ENCODE peak calls at places on chromosomes 2 and 18, in nine cellular contexts. One of them, this sample, is unnamed.

GRCh38 chr18:37741012-37741586 is 175.5 kb upstream of the CELF4 start:
- DNase-seq in left lobe of liver: no peak
- DNase-seq in Kasumi-1: no peak
- DNase-seq in T-helper 9 cell: no peak
- DNase-seq in A549: no peak
- DNase-seq in astrocyte: no peak
- DNase-seq in NCI-H460: no peak
- DNase-seq in NCI-H446: no peak
- DNase-seq in GM13977: no peak
- DNase-seq in this sample: no peak

GRCh38 chr2:45020439-45020838 is 11.2 kb upstream of the SIX2 start:
- DNase-seq in left lobe of liver: no peak
- DNase-seq in Kasumi-1: no peak
- DNase-seq in T-helper 9 cell: no peak
- DNase-seq in A549: no peak
- DNase-seq in astrocyte: no peak
- DNase-seq in NCI-H460: no peak
- DNase-seq in NCI-H446: no peak
- DNase-seq in GM13977: no peak
- DNase-seq in this sample: no peak

GRCh38 chr2:241582328-241582727 is 23.8 kb downstream of the BOK start:
- DNase-seq in left lobe of liver: no peak
- DNase-seq in Kasumi-1: no peak
- DNase-seq in T-helper 9 cell: no peak
- DNase-seq in A549: no peak
- DNase-seq in astrocyte: no peak
- DNase-seq in NCI-H460: no peak
- DNase-seq in NCI-H446: no peak
- DNase-seq in GM13977: no peak
- DNase-seq in this sample: no peak

GRCh38 chr2:39719317-39719716 is 53.6 kb downstream of the TMEM178A start:
- DNase-seq in left lobe of liver: no peak
- DNase-seq in Kasumi-1: no peak
- DNase-seq in T-helper 9 cell: no peak
- DNase-seq in A549: no peak
- DNase-seq in astrocyte: no peak
- DNase-seq in NCI-H460: no peak
- DNase-seq in NCI-H446: peak
- DNase-seq in GM13977: no peak
- DNase-seq in this sample: no peak

GRCh38 chr2:239564587-239564986 is 163.8 kb upstream of the HDAC4 start:
- DNase-seq in left lobe of liver: no peak
- DNase-seq in Kasumi-1: no peak
- DNase-seq in T-helper 9 cell: no peak
- DNase-seq in A549: no peak
- DNase-seq in astrocyte: no peak
- DNase-seq in NCI-H460: no peak
- DNase-seq in NCI-H446: no peak
- DNase-seq in GM13977: no peak
- DNase-seq in this sample: no peak

GRCh38 chr2:30382995-30383394 is 64.1 kb upstream of the LCLAT1 start:
- DNase-seq in left lobe of liver: no peak
- DNase-seq in Kasumi-1: no peak
- DNase-seq in T-helper 9 cell: no peak
- DNase-seq in A549: no peak
- DNase-seq in astrocyte: no peak
- DNase-seq in NCI-H460: no peak
- DNase-seq in NCI-H446: no peak
- DNase-seq in GM13977: no peak
- DNase-seq in this sample: no peak

GRCh38 chr18:2513616-2514015 is 57.7 kb downstream of the METTL4 start:
- DNase-seq in left lobe of liver: no peak
- DNase-seq in Kasumi-1: no peak
- DNase-seq in T-helper 9 cell: no peak
- DNase-seq in A549: peak
- DNase-seq in astrocyte: no peak
- DNase-seq in NCI-H460: no peak
- DNase-seq in NCI-H446: no peak
- DNase-seq in GM13977: no peak
- DNase-seq in this sample: no peak

GRCh38 chr2:158690823-158691222 is 104.3 kb upstream of the DAPL1 start:
- DNase-seq in left lobe of liver: no peak
- DNase-seq in Kasumi-1: no peak
- DNase-seq in T-helper 9 cell: no peak
- DNase-seq in A549: no peak
- DNase-seq in astrocyte: no peak
- DNase-seq in NCI-H460: no peak
- DNase-seq in NCI-H446: no peak
- DNase-seq in GM13977: no peak
- DNase-seq in this sample: no peak

GRCh38 chr2:119252186-119253113 is 28.8 kb downstream of the STEAP3 start:
- DNase-seq in left lobe of liver: peak
- DNase-seq in Kasumi-1: no peak
- DNase-seq in T-helper 9 cell: no peak
- DNase-seq in A549: peak
- DNase-seq in astrocyte: peak
- DNase-seq in NCI-H460: peak
- DNase-seq in NCI-H446: no peak
- DNase-seq in GM13977: no peak
- DNase-seq in this sample: no peak

GRCh38 chr2:152320166-152320565 is 14.8 kb upstream of the FMNL2 start:
- DNase-seq in left lobe of liver: no peak
- DNase-seq in Kasumi-1: peak
- DNase-seq in T-helper 9 cell: no peak
- DNase-seq in A549: no peak
- DNase-seq in astrocyte: peak
- DNase-seq in NCI-H460: no peak
- DNase-seq in NCI-H446: no peak
- DNase-seq in GM13977: no peak
- DNase-seq in this sample: no peak